ENCODE peak calls at places on chromosome 16, in seven cellular contexts. S is gastrocnemius medialis, T is esophagus squamous epithelium, A is A549, N is HCT116, B is sigmoid colon, J is uterus. K is an unnamed sample.

GRCh38 chr16:78609542-78610253 is 510.2 kb downstream of the WWOX start:
- DNase-seq in N (no peak), J (no peak), B (no peak), A (no peak), T (no peak), S (no peak), K (no peak)

GRCh38 chr16:997440-998051 is 16.0 kb downstream of the SOX8 start:
- DNase-seq in B (no peak), T (no peak), N (no peak), A (peak; percentile 49), S (no peak), J (no peak), K (no peak)

GRCh38 chr16:57128787-57129389 is 36.5 kb downstream of the CPNE2 start:
- DNase-seq in A (no peak), J (no peak), N (no peak), S (no peak), B (no peak), T (no peak), K (no peak)

GRCh38 chr16:78684655-78685400 is 585.4 kb downstream of the WWOX start:
- DNase-seq in J (peak; percentile 55), T (no peak), N (no peak), A (no peak), S (peak; percentile 69), B (no peak), K (no peak)

GRCh38 chr16:27839419-27839818 is 224.1 kb downstream of the GSG1L start:
- DNase-seq in S (no peak), B (no peak), N (no peak), A (no peak), J (no peak), T (no peak), K (peak; percentile 24)

GRCh38 chr16:75860654-75861053 is 134.4 kb upstream of the CPHXL start:
- DNase-seq in B (no peak), S (no peak), A (no peak), T (no peak), N (no peak), J (no peak), K (no peak)

GRCh38 chr16:7518158-7518557 is 185.5 kb downstream of the RBFOX1 start:
- DNase-seq in N (no peak), B (no peak), T (no peak), J (no peak), A (no peak), S (no peak), K (no peak)

GRCh38 chr16:85514295-85514600 is 98.9 kb upstream of the GSE1 start:
- DNase-seq in N (no peak), S (no peak), T (no peak), A (no peak), J (no peak), B (peak; percentile 91), K (no peak)

GRCh38 chr16:70735141-70735979 is 49.5 kb upstream of the MTSS2 start:
- DNase-seq in S (peak; percentile 62), A (no peak), T (no peak), J (peak; percentile 76), B (peak; percentile 89), N (no peak), K (no peak)

GRCh38 chr16:75938818-75939217 is 212.5 kb upstream of the CPHXL start:
- DNase-seq in B (no peak), J (no peak), T (no peak), S (no peak), N (no peak), A (no peak), K (no peak)

GRCh38 chr16:25859645-25860044 is 167.9 kb downstream of the HS3ST4 start:
- DNase-seq in N (no peak), A (no peak), J (no peak), T (no peak), B (no peak), S (no peak), K (no peak)
- TF ChIP-seq POLR2A in N (no peak), A (no peak), J (no peak), T (no peak), B (no peak), S (no peak), K (no peak)

GRCh38 chr16:86740298-86740697 is 161.9 kb downstream of the FOXL1 start:
- DNase-seq in J (no peak), S (no peak), T (no peak), N (no peak), A (no peak), B (peak; percentile 33), K (no peak)

GRCh38 chr16:86737083-86737482 is 158.7 kb downstream of the FOXL1 start:
- DNase-seq in T (no peak), N (no peak), S (no peak), J (no peak), A (no peak), B (peak; percentile 12), K (no peak)

GRCh38 chr16:86739178-86739577 is 160.8 kb downstream of the FOXL1 start:
- DNase-seq in T (no peak), B (no peak), N (no peak), A (no peak), J (no peak), S (no peak), K (no peak)

GRCh38 chr16:86739808-86740207 is 161.5 kb downstream of the FOXL1 start:
- DNase-seq in J (no peak), N (no peak), S (peak; percentile 60), A (no peak), B (peak; percentile 20), T (no peak), K (no peak)

DNA sequence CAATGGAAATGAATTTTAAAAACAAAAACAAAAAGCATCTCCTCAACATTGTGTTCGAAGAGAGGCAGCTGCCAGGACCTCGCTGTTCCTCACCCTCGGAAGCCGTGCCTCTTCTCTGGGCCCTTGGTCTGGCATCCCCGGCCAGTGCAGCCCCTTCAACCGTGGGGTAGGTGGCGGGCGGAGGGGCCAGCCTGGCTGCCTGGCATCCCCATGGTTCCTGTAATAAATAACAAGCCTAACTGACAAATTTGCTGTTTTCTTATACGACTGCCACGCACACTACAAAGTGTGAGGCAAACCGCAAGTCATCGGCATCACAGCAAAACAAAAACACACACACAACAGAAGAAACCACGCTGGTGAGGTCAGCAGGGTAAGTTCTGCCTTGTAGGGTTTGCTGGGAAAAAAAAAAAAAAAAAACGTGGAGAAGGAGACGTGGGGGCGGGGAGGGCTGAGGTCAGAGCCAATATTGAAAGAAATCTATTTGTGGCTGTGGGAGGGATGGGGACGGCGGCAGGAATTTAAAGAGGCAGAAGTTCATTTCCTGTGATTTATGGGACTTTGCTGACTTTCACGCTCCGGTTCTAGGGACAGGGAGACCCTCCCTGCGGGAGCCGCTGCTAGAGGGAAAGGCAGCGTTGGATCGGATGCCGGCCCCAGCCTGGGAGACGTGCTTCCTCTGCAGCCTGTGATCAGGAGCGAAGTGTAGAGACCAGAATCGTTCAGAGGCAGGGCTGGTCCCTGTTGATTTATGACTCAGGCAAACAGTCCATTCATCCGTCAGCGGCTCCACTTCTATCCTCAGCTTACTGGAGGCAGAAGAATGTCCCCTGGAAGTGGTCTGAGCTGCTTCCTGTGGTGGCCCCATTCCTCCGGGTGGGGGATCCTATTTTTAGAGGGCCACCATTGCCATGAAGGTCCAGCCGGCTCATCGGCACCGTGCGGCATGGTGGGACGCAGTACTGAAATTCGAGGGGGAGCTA is 162.8 kb downstream of the FOXL1 start:
- DNase-seq in A (peak; percentile 62), N (no peak), J (peak; percentile 22), S (peak; percentile 58), B (peak; percentile 50), T (no peak), K (peak; percentile 85)
- TF ChIP-seq POLR2A in A (no peak), N (no peak), J (no peak), S (peak; percentile 37), B (no peak), T (no peak), K (peak; percentile 61)

GRCh38 chr16:61344791-61345190 is 691.4 kb downstream of the CDH8 start:
- DNase-seq in S (no peak), T (no peak), J (no peak), N (no peak), B (no peak), A (no peak), K (no peak)
- TF ChIP-seq POLR2A in S (no peak), T (no peak), J (no peak), N (no peak), B (no peak), A (no peak), K (no peak)

DNA sequence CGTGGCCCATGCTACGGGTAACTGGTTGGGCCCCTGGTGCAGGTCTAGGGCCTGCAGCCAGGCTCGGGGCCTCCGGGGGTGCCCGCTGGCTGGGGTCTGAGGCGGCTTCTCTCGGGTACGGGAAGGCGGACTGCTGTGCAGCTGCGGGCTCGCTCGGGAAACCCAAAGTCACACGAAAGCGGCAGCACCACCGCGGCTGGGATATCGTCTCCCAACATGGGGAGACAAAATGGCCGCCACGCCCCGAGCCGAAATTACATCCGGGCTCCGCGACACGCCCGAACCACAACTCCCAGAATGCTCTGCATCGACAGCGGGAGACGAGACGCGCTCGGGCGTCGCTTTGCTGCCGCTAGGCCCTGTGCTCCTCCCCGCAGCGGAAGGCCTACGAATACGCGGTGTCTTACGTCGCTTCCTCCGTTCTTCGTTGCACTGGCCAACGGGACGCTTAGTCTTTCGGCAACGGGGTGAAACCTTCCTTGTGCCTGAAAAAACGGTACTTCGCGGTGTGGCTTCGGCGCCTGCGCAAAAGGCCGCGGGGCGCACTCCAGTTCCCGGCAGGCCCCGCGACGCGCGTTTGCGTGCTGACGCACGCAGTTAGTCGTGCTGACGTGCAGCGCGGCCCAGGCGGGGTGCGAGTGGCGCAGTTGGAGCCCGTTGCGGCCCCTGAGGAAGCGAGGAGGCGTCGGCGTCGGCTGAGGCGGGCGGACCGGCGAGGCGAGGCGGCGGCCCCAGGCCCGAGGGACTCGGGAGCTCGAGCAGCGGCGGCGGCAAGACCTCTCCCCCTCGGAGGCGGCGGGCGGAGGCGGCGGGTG is at the start of gene SRRM2:
- DNase-seq in T (peak; percentile 75), A (peak; percentile 98), J (peak; percentile 95), S (peak; percentile 94), B (peak; percentile 98), N (peak; percentile 93), K (peak; percentile 93)
- TF ChIP-seq POLR2A in T (peak; percentile 100), A (peak; percentile 70), J (peak; percentile 100), S (peak; percentile 98), B (peak; percentile 61), N (peak; percentile 45), K (peak; percentile 53)

GRCh38 chr16:68778551-68779231 is 41.6 kb downstream of the CDH1 start:
- DNase-seq in S (no peak), B (no peak), J (no peak), N (no peak), A (no peak), T (no peak), K (no peak)
- TF ChIP-seq POLR2A in S (no peak), B (no peak), J (no peak), N (no peak), A (no peak), T (no peak), K (no peak)

K was measured in H54.